ENCODE peak calls at places on chromosome 3, in six cellular contexts. S is cardiac muscle cell, C is neural progenitor cell, Y is heart left ventricle, L is left ventricle myocardium inferior, K is psoas muscle. H is an unnamed sample. For H3K9me3, the result is how much of the 10 kb centered on the place peaks cover.

GRCh38 chr3:184460276-184460675 is 80.4 kb downstream of the CHRD start:
- DNase-seq in S (no peak), C (no peak), Y (no peak), L (no peak), K (no peak), H (no peak)

GRCh38 chr3:42667523-42668402 is 14.3 kb downstream of the ZBTB47 start:
- DNase-seq in S (no peak), C (no peak), Y (no peak), L (no peak), K (no peak), H (no peak)

GRCh38 chr3:187342255-187342654 is 25.9 kb upstream of the RTP4 start:
- DNase-seq in S (no peak), C (no peak), Y (no peak), L (no peak), K (no peak), H (no peak)

GRCh38 chr3:13705702-13706280 is 156.9 kb downstream of the FBLN2 start:
- DNase-seq in S (no peak), C (no peak), Y (no peak), L (peak), K (no peak), H (no peak)

GRCh38 chr3:172166261-172166660 is 126.9 kb downstream of the FNDC3B start:
- DNase-seq in S (no peak), C (no peak), Y (no peak), L (no peak), K (no peak), H (no peak)

GRCh38 chr3:105359098-105359762 is 7.5 kb upstream of the ALCAM start:
- DNase-seq in S (no peak), C (no peak), Y (no peak), L (no peak), K (no peak), H (no peak)

GRCh38 chr3:153339065-153339464 is 177.0 kb downstream of the RAP2B start:
- DNase-seq in S (no peak), C (no peak), Y (no peak), L (no peak), K (no peak), H (no peak)

GRCh38 chr3:30502742-30503073 is 103.7 kb upstream of the TGFBR2 start:
- DNase-seq in S (no peak), C (no peak), Y (no peak), L (no peak), K (no peak), H (no peak)

GRCh38 chr3:122213650-122214049 is 30.2 kb downstream of the CASR start:
- DNase-seq in S (no peak), C (no peak), Y (no peak), L (no peak), K (no peak), H (no peak)

GRCh38 chr3:124563376-124563775 is 166.9 kb upstream of the UMPS start:
- DNase-seq in S (no peak), C (no peak), Y (no peak), L (no peak), K (no peak), H (no peak)

GRCh38 chr3:16357698-16358097 is 92.7 kb downstream of the OXNAD1 start:
- DNase-seq in S (no peak), C (peak), Y (no peak), L (no peak), K (no peak), H (peak)

GRCh38 chr3:47162695-47163022 is 1.3 kb downstream of the SETD2 start:
- DNase-seq in S (no peak), C (peak), Y (no peak), L (no peak), K (no peak), H (no peak)

GRCh38 chr3:21028412-21028811 is 722.6 kb downstream of the ZNF385D start:
- DNase-seq in S (no peak), C (no peak), Y (no peak), L (no peak), K (no peak), H (no peak)

GRCh38 chr3:140767536-140767935 is 89.7 kb downstream of the TRIM42 start:
- DNase-seq in S (no peak), C (no peak), Y (no peak), L (no peak), K (no peak), H (no peak)
- H3K4me3 ChIP-seq in S (no peak), C (no peak), Y (no peak), L (no peak), K (no peak), H (no peak)

DNA sequence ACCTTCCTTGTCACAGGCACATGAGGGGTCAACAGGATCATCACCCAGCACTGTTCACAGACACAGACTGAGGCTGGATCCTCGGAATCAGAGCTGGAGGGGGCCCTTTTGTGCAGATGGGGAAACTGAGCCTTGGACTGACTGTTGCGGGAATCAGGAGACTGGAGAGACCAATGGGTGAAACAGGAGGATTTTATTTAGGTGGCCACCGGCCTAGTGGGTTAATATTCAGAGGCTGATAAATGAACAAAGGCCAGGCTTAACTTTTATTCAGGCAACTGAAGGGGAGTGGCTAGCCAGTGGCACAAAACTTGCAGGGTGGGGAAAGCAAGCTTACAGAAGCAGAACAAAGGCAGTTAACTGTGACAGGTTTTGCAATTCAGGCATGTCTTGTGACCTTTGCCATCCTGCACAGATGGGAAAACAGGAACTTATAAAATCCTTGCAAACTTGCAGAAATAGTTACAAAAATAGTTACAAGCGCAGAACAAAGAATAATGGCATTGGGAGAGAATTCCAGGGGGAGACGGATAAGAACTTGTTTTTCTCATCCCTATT is 25.0 kb upstream of the ACAD9 start:
- DNase-seq in S (no peak), C (no peak), Y (no peak), L (no peak), K (no peak), H (no peak)
- H3K9me3 ChIP-seq in S (under half), C (under half), Y (under half), L (under half), K (under half), H (under half)

DNA sequence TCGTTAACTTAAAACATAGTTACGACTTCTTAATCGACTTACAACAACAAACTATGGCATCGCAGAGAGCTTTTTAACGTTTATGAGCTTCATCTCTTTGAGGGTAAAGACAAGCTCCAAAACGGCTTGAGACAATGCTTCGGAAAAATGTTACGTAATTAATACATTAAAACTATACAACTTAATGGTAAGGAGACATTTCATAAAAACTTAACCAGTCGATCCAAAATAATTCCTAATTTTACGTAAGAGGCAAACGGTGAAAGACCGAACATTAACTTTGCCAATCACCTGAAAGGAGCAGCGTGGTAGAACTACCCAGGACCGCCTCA is 1.1 kb downstream of the NAA50 start:
- DNase-seq in S (no peak), C (no peak), Y (no peak), L (no peak), K (no peak), H (no peak)
- TF ChIP-seq CTCF in S (no peak), C (no peak), Y (no peak), L (no peak), K (no peak), H (no peak)

GRCh38 chr3:176796371-176796770 is 400.9 kb downstream of the TBL1XR1 start:
- DNase-seq in S (no peak), C (no peak), Y (no peak), L (no peak), K (no peak), H (no peak)
- H3K4me3 ChIP-seq in S (no peak), C (no peak), Y (no peak), L (no peak), K (no peak), H (no peak)

GRCh38 chr3:138539352-138539751 is 54.7 kb downstream of the CEP70 start:
- DNase-seq in S (no peak), C (no peak), Y (no peak), L (no peak), K (no peak), H (no peak)

GRCh38 chr3:138549578-138549977 is 44.5 kb downstream of the CEP70 start:
- DNase-seq in S (no peak), C (no peak), Y (no peak), L (no peak), K (no peak), H (no peak)

GRCh38 chr3:138542977-138543376 is 51.1 kb downstream of the CEP70 start:
- DNase-seq in S (no peak), C (no peak), Y (no peak), L (no peak), K (no peak), H (no peak)

GRCh38 chr3:138547342-138547975 is 46.6 kb downstream of the CEP70 start:
- DNase-seq in S (no peak), C (no peak), Y (no peak), L (no peak), K (no peak), H (no peak)

GRCh38 chr3:138544546-138544945 is 49.5 kb downstream of the CEP70 start:
- DNase-seq in S (no peak), C (no peak), Y (no peak), L (no peak), K (no peak), H (no peak)
- H3K9me3 ChIP-seq in S (under half), C (under half), Y (under half), L (half or more), K (under half), H (half or more)

H was measured in heart right ventricle.